ENCODE peak calls at places on chromosomes 6 and 20, in ten cellular contexts. One of them, this sample, is unnamed.

GRCh38 chr20:5504061-5504739 is 187.4 kb upstream of the PROKR2 start:
- DNase-seq in HFF-Myc: no peak
- DNase-seq in tibial artery: peak
- DNase-seq in uterus: peak
- DNase-seq in GM10248: peak
- DNase-seq in mesothelial cell of epicardium: no peak
- DNase-seq in tibial nerve: peak
- DNase-seq in pancreas: peak
- DNase-seq in H9: peak
- DNase-seq in BE2C: peak
- DNase-seq in this sample: no peak

GRCh38 chr6:153963352-153963751 is 75.7 kb upstream of the OPRM1 start:
- DNase-seq in pancreas: no peak
- DNase-seq in HFF-Myc: no peak
- DNase-seq in H9: no peak
- DNase-seq in uterus: no peak
- DNase-seq in mesothelial cell of epicardium: no peak
- DNase-seq in tibial nerve: no peak
- DNase-seq in tibial artery: no peak
- DNase-seq in GM10248: no peak
- DNase-seq in BE2C: no peak
- DNase-seq in this sample: no peak

GRCh38 chr20:22586645-22587310 is 2.4 kb upstream of the FOXA2 start:
- DNase-seq in tibial artery: no peak
- DNase-seq in GM10248: peak
- DNase-seq in HFF-Myc: no peak
- DNase-seq in BE2C: peak
- DNase-seq in tibial nerve: peak
- DNase-seq in uterus: no peak
- DNase-seq in pancreas: peak
- DNase-seq in H9: peak
- DNase-seq in mesothelial cell of epicardium: no peak
- DNase-seq in this sample: no peak

GRCh38 chr6:139248911-139249310 is 42.9 kb downstream of the TXLNB start:
- DNase-seq in mesothelial cell of epicardium: no peak
- DNase-seq in GM10248: no peak
- DNase-seq in pancreas: no peak
- DNase-seq in tibial artery: no peak
- DNase-seq in HFF-Myc: no peak
- DNase-seq in uterus: no peak
- DNase-seq in H9: no peak
- DNase-seq in BE2C: no peak
- DNase-seq in tibial nerve: no peak
- DNase-seq in this sample: no peak

GRCh38 chr20:48787861-48788375 is 39.9 kb downstream of the PREX1 start:
- DNase-seq in pancreas: no peak
- DNase-seq in tibial artery: no peak
- DNase-seq in GM10248: no peak
- DNase-seq in H9: no peak
- DNase-seq in tibial nerve: peak
- DNase-seq in uterus: no peak
- DNase-seq in HFF-Myc: peak
- DNase-seq in BE2C: no peak
- DNase-seq in mesothelial cell of epicardium: no peak
- DNase-seq in this sample: no peak

GRCh38 chr20:24502184-24502583 is 32.8 kb downstream of the SYNDIG1 start:
- DNase-seq in uterus: peak
- DNase-seq in HFF-Myc: peak
- DNase-seq in pancreas: no peak
- DNase-seq in H9: peak
- DNase-seq in tibial nerve: no peak
- DNase-seq in mesothelial cell of epicardium: no peak
- DNase-seq in BE2C: peak
- DNase-seq in tibial artery: peak
- DNase-seq in GM10248: no peak
- DNase-seq in this sample: no peak

GRCh38 chr20:34294563-34294962 is 8.6 kb downstream of the AHCY start:
- DNase-seq in tibial artery: no peak
- DNase-seq in HFF-Myc: no peak
- DNase-seq in mesothelial cell of epicardium: no peak
- DNase-seq in pancreas: no peak
- DNase-seq in uterus: no peak
- DNase-seq in H9: no peak
- DNase-seq in tibial nerve: no peak
- DNase-seq in GM10248: no peak
- DNase-seq in BE2C: no peak
- DNase-seq in this sample: no peak

GRCh38 chr20:8305449-8305978 is 173.4 kb downstream of the PLCB1 start:
- DNase-seq in H9: peak
- DNase-seq in GM10248: peak
- DNase-seq in tibial nerve: peak
- DNase-seq in HFF-Myc: peak
- DNase-seq in tibial artery: no peak
- DNase-seq in BE2C: peak
- DNase-seq in uterus: no peak
- DNase-seq in mesothelial cell of epicardium: peak
- DNase-seq in pancreas: peak
- DNase-seq in this sample: no peak

GRCh38 chr6:134992155-134992554 is 42.3 kb upstream of the ALDH8A1 start:
- DNase-seq in tibial artery: no peak
- DNase-seq in H9: no peak
- DNase-seq in pancreas: no peak
- DNase-seq in tibial nerve: no peak
- DNase-seq in GM10248: no peak
- DNase-seq in BE2C: no peak
- DNase-seq in uterus: no peak
- DNase-seq in mesothelial cell of epicardium: no peak
- DNase-seq in HFF-Myc: no peak
- DNase-seq in this sample: no peak
- TF ChIP-seq CTCF in tibial artery: no peak
- TF ChIP-seq CTCF in H9: no peak
- TF ChIP-seq CTCF in pancreas: no peak
- TF ChIP-seq CTCF in tibial nerve: no peak
- TF ChIP-seq CTCF in GM10248: no peak
- TF ChIP-seq CTCF in BE2C: no peak
- TF ChIP-seq CTCF in uterus: no peak
- TF ChIP-seq CTCF in mesothelial cell of epicardium: no peak
- TF ChIP-seq CTCF in HFF-Myc: no peak
- TF ChIP-seq CTCF in this sample: no peak

DNA sequence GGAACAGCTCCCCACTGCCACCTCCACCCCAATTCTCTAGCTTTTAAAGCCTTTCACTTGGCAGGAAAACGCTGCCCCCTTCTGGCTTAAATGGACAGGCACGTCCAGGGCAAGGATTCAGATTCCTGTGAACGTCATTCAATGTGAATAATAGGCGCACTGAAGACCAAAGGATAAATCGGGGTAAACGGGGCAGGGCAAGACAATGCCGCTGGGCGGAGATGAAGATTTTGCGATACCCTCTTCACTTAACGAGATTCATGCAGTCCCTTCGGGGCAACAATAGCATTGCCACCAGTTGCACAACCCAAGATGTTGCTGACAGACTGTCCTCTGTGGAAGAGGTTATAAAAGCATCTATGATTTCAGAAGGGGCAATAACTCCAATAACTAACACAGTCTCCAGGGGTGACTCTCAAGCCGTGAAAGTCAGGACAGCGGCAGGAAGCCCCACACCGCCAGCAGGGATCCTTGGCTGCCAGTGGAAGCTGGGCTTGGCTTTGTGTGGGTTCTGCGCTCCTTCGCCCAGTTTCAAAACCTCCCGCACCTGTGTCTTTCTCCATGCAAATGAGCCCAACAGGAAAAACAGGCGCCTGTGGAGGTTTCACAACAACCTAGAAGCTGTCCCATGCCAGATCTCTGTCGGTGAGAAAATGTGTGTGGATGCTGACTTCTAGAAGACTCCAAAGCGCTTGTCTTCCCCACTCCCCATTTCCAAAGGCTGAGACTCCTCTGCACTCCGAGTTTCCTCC is 291.8 kb downstream of the BMP7 start:
- DNase-seq in mesothelial cell of epicardium: peak
- DNase-seq in pancreas: peak
- DNase-seq in BE2C: peak
- DNase-seq in HFF-Myc: peak
- DNase-seq in H9: peak
- DNase-seq in uterus: no peak
- DNase-seq in tibial nerve: peak
- DNase-seq in GM10248: peak
- DNase-seq in tibial artery: no peak
- DNase-seq in this sample: no peak
- TF ChIP-seq CTCF in mesothelial cell of epicardium: peak
- TF ChIP-seq CTCF in pancreas: peak
- TF ChIP-seq CTCF in BE2C: peak
- TF ChIP-seq CTCF in HFF-Myc: peak
- TF ChIP-seq CTCF in H9: peak
- TF ChIP-seq CTCF in uterus: peak
- TF ChIP-seq CTCF in tibial nerve: peak
- TF ChIP-seq CTCF in GM10248: peak
- TF ChIP-seq CTCF in tibial artery: no peak
- TF ChIP-seq CTCF in this sample: peak

GRCh38 chr6:16761469-16762264 is 407 bp upstream of the ATXN1 start:
- DNase-seq in pancreas: peak
- DNase-seq in uterus: peak
- DNase-seq in tibial nerve: peak
- DNase-seq in tibial artery: peak
- DNase-seq in HFF-Myc: no peak
- DNase-seq in BE2C: peak
- DNase-seq in GM10248: peak
- DNase-seq in mesothelial cell of epicardium: peak
- DNase-seq in H9: peak
- DNase-seq in this sample: no peak
- TF ChIP-seq CTCF in pancreas: no peak
- TF ChIP-seq CTCF in uterus: peak
- TF ChIP-seq CTCF in tibial nerve: peak
- TF ChIP-seq CTCF in tibial artery: no peak
- TF ChIP-seq CTCF in HFF-Myc: no peak
- TF ChIP-seq CTCF in BE2C: peak
- TF ChIP-seq CTCF in GM10248: peak
- TF ChIP-seq CTCF in mesothelial cell of epicardium: no peak
- TF ChIP-seq CTCF in H9: peak
- TF ChIP-seq CTCF in this sample: no peak

GRCh38 chr6:108838101-108838717 is 10.0 kb upstream of the ARMC2 start:
- DNase-seq in pancreas: peak
- DNase-seq in tibial nerve: no peak
- DNase-seq in BE2C: peak
- DNase-seq in HFF-Myc: no peak
- DNase-seq in uterus: no peak
- DNase-seq in mesothelial cell of epicardium: peak
- DNase-seq in tibial artery: no peak
- DNase-seq in GM10248: no peak
- DNase-seq in H9: peak
- DNase-seq in this sample: no peak
- TF ChIP-seq CTCF in pancreas: no peak
- TF ChIP-seq CTCF in tibial nerve: no peak
- TF ChIP-seq CTCF in BE2C: peak
- TF ChIP-seq CTCF in HFF-Myc: peak
- TF ChIP-seq CTCF in uterus: no peak
- TF ChIP-seq CTCF in mesothelial cell of epicardium: no peak
- TF ChIP-seq CTCF in tibial artery: no peak
- TF ChIP-seq CTCF in GM10248: no peak
- TF ChIP-seq CTCF in H9: peak
- TF ChIP-seq CTCF in this sample: peak